ENCODE peak calls at places on chromosomes 3 and 15, in seven cellular contexts. S is IMR-90, G is upper lobe of right lung, Y is fibroblast of lung, Q is thoracic aorta, H is body of pancreas, D is left ventricle myocardium inferior. R is an unnamed sample. For H3K9me3, the result is how much of the 10 kb centered on the place peaks cover.

GRCh38 chr3:39378092-39378491 is 5.1 kb upstream of the SLC25A38 start:
- DNase-seq in Q (no peak), H (peak), S (peak), Y (peak), D (no peak), G (no peak), R (peak)

GRCh38 chr15:43648649-43649429 is at the start of gene CATSPER2:
- DNase-seq in H (no peak), Y (no peak), D (no peak), S (no peak), Q (no peak), G (no peak), R (no peak)

GRCh38 chr3:172606021-172606420 is 82.8 kb upstream of the TNFSF10 start:
- DNase-seq in H (no peak), S (peak), D (no peak), Q (no peak), Y (peak), G (no peak), R (no peak)

GRCh38 chr3:88038561-88038960 is 20.2 kb downstream of the CGGBP1 start:
- DNase-seq in S (peak), Q (no peak), D (no peak), G (no peak), H (no peak), Y (peak), R (no peak)

GRCh38 chr3:48402281-48402732 is 27.6 kb downstream of the PLXNB1 start:
- DNase-seq in D (peak), G (peak), Y (peak), Q (peak), H (peak), S (peak), R (no peak)

GRCh38 chr15:76904461-76905012 is 603 bp downstream of the SCAPER start:
- DNase-seq in Y (peak), Q (no peak), G (peak), H (peak), S (peak), D (no peak), R (no peak)

GRCh38 chr15:63089260-63090043 is 32.2 kb upstream of the LACTB start:
- DNase-seq in S (peak), G (no peak), Y (peak), H (no peak), D (peak), Q (no peak), R (no peak)

GRCh38 chr3:196341142-196341541 is 3.0 kb upstream of the TM4SF19 start:
- DNase-seq in G (no peak), D (no peak), Y (peak), S (peak), Q (no peak), H (no peak), R (no peak)

GRCh38 chr3:53109190-53109589 is 21.0 kb downstream of the RFT1 start:
- DNase-seq in D (no peak), Y (peak), H (no peak), S (peak), Q (no peak), G (no peak), R (no peak)

GRCh38 chr3:125256675-125257074 is 44.1 kb upstream of the SLC12A8 start:
- DNase-seq in Y (no peak), S (no peak), D (no peak), Q (no peak), G (no peak), H (no peak), R (no peak)

GRCh38 chr3:107794664-107795443 is 272.1 kb downstream of the BBX start:
- DNase-seq in H (peak), S (peak), Y (no peak), Q (no peak), G (no peak), D (no peak), R (no peak)

GRCh38 chr3:156583469-156583868 is 28.6 kb upstream of the SSR3 start:
- DNase-seq in Y (no peak), D (no peak), H (no peak), S (no peak), G (no peak), Q (no peak), R (no peak)

GRCh38 chr15:25178835-25179672 is 224.3 kb downstream of the SNRPN start:
- DNase-seq in G (peak), D (peak), Q (no peak), S (no peak), Y (no peak), H (peak), R (peak)

GRCh38 chr3:31490502-31490901 is 42.2 kb upstream of the STT3B start:
- DNase-seq in Q (no peak), H (no peak), S (no peak), Y (no peak), G (no peak), D (no peak), R (no peak)

GRCh38 chr3:31488475-31489017 is 44.2 kb upstream of the STT3B start:
- DNase-seq in G (no peak), H (no peak), D (no peak), Q (no peak), Y (no peak), S (no peak), R (no peak)

GRCh38 chr3:31495971-31496370 is 36.8 kb upstream of the STT3B start:
- DNase-seq in S (peak), D (no peak), Y (peak), Q (no peak), G (no peak), H (no peak), R (no peak)

GRCh38 chr3:31491660-31492059 is 41.1 kb upstream of the STT3B start:
- DNase-seq in H (no peak), Y (no peak), S (no peak), G (no peak), Q (no peak), D (no peak), R (no peak)

GRCh38 chr3:31493187-31493586 is 39.5 kb upstream of the STT3B start:
- DNase-seq in D (no peak), H (no peak), Y (no peak), G (no peak), S (no peak), Q (no peak), R (no peak)
- H3K9me3 ChIP-seq in D (under half), H (under half), Y (under half), G (under half), S (under half), Q (under half), R (under half)

DNA sequence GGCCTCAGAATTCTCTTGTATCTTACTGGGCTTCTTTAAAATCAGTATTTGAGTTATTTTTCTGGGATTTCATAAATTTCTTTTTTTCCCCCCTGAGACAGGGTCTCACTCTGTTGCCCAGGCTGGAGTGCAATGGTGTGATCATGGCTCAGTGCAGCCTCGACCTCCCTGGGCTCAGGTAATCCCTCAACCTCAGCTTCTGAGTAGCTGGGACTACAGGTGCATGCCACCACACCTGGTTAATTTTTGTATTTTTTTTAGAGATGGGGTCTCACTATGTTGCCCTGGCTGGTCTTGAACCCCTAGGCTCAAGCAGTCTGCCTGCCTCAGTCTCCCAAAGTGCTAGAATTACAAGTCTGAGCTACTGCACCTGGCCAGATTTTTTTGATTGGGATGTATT is 43.5 kb downstream of the NCK1 start:
- DNase-seq in G (no peak), Q (no peak), H (no peak), S (no peak), Y (no peak), D (no peak), R (no peak)
- H3K9me3 ChIP-seq in G (under half), Q (under half), H (under half), S (under half), Y (under half), D (under half), R (under half)

GRCh38 chr3:177633671-177634207 is 436.5 kb upstream of the TBL1XR1 start:
- DNase-seq in D (no peak), Y (peak), S (peak), H (no peak), Q (no peak), G (no peak), R (no peak)
- H3K9me3 ChIP-seq in D (under half), Y (under half), S (under half), H (under half), Q (under half), G (under half), R (under half)

GRCh38 chr15:56128081-56128480 is 115.6 kb downstream of the RFX7 start:
- DNase-seq in G (no peak), S (no peak), Y (peak), D (no peak), Q (no peak), H (no peak), R (no peak)

GRCh38 chr15:56126409-56126808 is 117.3 kb downstream of the RFX7 start:
- DNase-seq in S (no peak), G (no peak), Y (no peak), H (no peak), Q (no peak), D (no peak), R (no peak)

GRCh38 chr15:56124391-56124790 is 119.3 kb downstream of the RFX7 start:
- DNase-seq in Y (peak), D (no peak), G (no peak), S (peak), H (no peak), Q (no peak), R (no peak)
- H3K9me3 ChIP-seq in Y (under half), D (half or more), G (under half), S (under half), H (under half), Q (under half), R (under half)

DNA sequence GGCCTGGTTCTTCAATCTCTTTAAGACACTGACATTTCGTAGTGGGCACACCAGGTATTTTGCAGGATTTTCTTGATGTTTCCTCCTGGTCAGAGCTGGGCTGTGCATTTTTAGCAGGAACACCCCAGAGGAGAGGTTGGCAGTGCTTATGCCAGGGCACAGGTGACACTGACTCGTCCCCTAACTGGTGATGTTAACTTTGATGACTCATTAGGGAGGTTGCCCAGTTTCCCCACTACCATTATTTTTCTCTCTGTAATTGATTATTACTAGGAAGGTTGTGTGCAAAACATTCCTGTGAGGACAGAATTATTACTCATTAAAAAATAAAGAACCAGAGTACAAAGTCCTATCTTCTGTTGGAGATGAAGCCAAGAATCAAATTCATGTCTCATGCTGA is 394.5 kb downstream of the GABRG3 start:
- DNase-seq in S (no peak), Q (no peak), D (no peak), G (no peak), H (no peak), Y (no peak), R (no peak)
- H3K9me3 ChIP-seq in S (under half), Q (under half), D (under half), G (under half), H (under half), Y (under half), R (under half)

DNA sequence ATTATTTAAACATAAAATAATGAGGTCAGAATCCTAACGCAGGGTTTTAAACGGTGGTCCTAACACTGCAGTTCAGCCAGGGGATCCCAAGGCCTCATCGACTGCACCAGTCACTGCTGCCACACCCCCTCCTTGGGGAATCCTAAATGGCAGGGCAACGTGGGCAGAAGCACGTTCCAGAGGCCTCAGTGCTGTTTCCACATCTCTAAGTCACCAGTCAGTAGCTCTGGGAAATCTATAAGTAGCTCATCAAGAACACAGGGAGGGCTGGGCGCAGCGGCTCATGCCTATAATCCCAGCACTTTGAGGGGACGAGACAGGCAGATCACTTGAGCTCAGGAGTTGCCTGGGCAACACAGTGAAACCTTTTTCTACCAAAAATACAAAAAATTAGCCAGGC is 47.5 kb downstream of the PRTG start:
- DNase-seq in H (no peak), D (no peak), Y (no peak), G (no peak), Q (no peak), S (peak), R (no peak)
- H3K9me3 ChIP-seq in H (under half), D (under half), Y (under half), G (under half), Q (under half), S (under half), R (under half)

DNA sequence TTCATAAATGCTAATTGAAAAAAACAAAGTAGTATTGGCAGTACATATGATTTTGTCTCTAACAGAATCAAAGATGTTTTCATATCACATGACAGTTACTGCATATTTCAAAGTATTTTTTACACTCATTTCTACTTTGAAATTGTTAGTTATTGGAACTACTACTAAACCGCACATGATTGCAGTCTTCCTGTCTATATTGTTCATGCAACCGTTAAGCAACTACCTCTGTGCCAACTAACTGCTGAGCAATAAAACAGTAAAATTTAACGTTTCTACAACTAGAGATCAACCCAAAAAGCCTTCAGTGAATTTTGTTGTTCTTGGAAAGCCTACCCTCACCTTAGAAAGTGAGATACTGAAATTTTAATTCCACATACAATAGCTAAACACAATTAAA is 64.2 kb downstream of the DMXL2 start:
- DNase-seq in Y (no peak), H (no peak), S (no peak), Q (no peak), D (no peak), G (no peak), R (no peak)
- H3K9me3 ChIP-seq in Y (under half), H (under half), S (under half), Q (under half), D (under half), G (under half), R (under half)

GRCh38 chr15:99634576-99634975 is 68.8 kb downstream of the MEF2A start:
- DNase-seq in G (no peak), Y (no peak), D (no peak), S (no peak), Q (no peak), H (no peak), R (no peak)

GRCh38 chr15:99632521-99632920 is 66.7 kb downstream of the MEF2A start:
- DNase-seq in S (peak), D (no peak), Y (no peak), Q (no peak), G (no peak), H (no peak), R (no peak)

GRCh38 chr15:99635794-99636193 is 70.0 kb downstream of the MEF2A start:
- DNase-seq in G (no peak), H (no peak), S (no peak), Q (no peak), D (no peak), Y (no peak), R (no peak)

GRCh38 chr15:99635145-99635544 is 69.4 kb downstream of the MEF2A start:
- DNase-seq in G (no peak), H (no peak), Y (no peak), S (no peak), Q (no peak), D (no peak), R (no peak)

GRCh38 chr15:99633655-99634054 is 67.9 kb downstream of the MEF2A start:
- DNase-seq in Q (no peak), S (no peak), Y (no peak), G (no peak), H (no peak), D (no peak), R (no peak)
- H3K9me3 ChIP-seq in Q (under half), S (under half), Y (under half), G (under half), H (under half), D (under half), R (under half)

DNA sequence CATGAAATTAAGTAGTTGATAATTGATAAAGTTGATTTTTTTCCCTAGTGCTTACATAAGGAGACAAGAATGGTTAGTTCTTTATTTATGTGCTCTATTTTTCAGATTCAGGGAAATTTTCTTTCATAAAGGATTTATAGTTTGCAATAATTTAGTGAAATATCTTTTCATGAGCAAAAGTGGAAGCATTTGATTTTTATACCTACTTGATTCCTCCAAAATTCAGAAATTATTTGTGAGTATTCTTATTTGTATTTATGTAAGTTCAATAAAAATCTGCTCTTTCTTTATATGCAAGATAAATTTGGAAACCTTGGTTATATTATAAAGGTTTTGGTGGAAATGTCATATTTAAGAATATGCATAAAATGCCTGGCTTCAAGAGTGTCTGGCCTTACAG is 14.7 kb upstream of the SLCO2A1 start:
- DNase-seq in Y (no peak), Q (no peak), G (no peak), H (no peak), S (no peak), D (no peak), R (no peak)
- H3K9me3 ChIP-seq in Y (under half), Q (under half), G (under half), H (under half), S (under half), D (under half), R (under half)

R was measured in T-helper 17 cell.